ENCODE peak calls at places on chromosomes 6 and 20, in nine cellular contexts. T is uterus, R is A549, X is CD14-positive monocyte, I is heart left ventricle, Y is MM.1S, U is HCT116, L is ovary, S is psoas muscle. G is an unnamed sample.

GRCh38 chr6:126176266-126176665 is 163.6 kb upstream of the CENPW start:
- DNase-seq in T (no peak), R (no peak), X (no peak), I (no peak), Y (no peak), U (no peak), L (no peak), S (no peak), G (no peak)

GRCh38 chr6:31680841-31681671 is at the start of gene LY6G5C:
- DNase-seq in T (peak; percentile 86), R (peak; percentile 67), X (peak; percentile 84), I (peak; percentile 90), Y (peak; percentile 65), U (peak; percentile 73), L (peak; percentile 83), S (peak; percentile 82), G (peak; percentile 69)

GRCh38 chr20:18705906-18706305 is 107.7 kb upstream of the SCP2D1 start:
- DNase-seq in T (no peak), R (no peak), X (no peak), I (no peak), Y (no peak), U (no peak), L (no peak), S (no peak), G (no peak)

GRCh38 chr6:34020278-34020677 is 125.6 kb downstream of the GRM4 start:
- DNase-seq in T (no peak), R (no peak), X (no peak), I (no peak), Y (no peak), U (no peak), L (no peak), S (no peak), G (no peak)

GRCh38 chr6:158707826-158708225 is 58.0 kb downstream of the SYTL3 start:
- DNase-seq in T (no peak), R (no peak), X (no peak), I (no peak), Y (peak; percentile 62), U (no peak), L (peak; percentile 47), S (no peak), G (no peak)

GRCh38 chr20:60754866-60755265 is 497.2 kb upstream of the CDH4 start:
- DNase-seq in T (no peak), R (no peak), X (no peak), I (no peak), Y (no peak), U (no peak), L (no peak), S (no peak), G (no peak)

GRCh38 chr6:167311286-167311685 is 13.6 kb upstream of the TTLL2 start:
- DNase-seq in T (peak; percentile 64), R (no peak), X (no peak), I (no peak), Y (no peak), U (no peak), L (no peak), S (no peak), G (no peak)

GRCh38 chr20:891121-892080 is 24.7 kb downstream of the ANGPT4 start:
- DNase-seq in T (peak; percentile 76), R (no peak), X (peak; percentile 80), I (peak; percentile 74), Y (no peak), U (no peak), L (peak; percentile 91), S (peak; percentile 49), G (no peak)

GRCh38 chr6:110476046-110476849 is at the start of gene SLC22A16:
- DNase-seq in T (no peak), R (no peak), X (no peak), I (peak; percentile 76), Y (no peak), U (no peak), L (peak; percentile 24), S (no peak), G (no peak)

GRCh38 chr6:110548124-110548847 is 71.9 kb upstream of the SLC22A16 start:
- DNase-seq in T (no peak), R (no peak), X (no peak), I (no peak), Y (no peak), U (no peak), L (no peak), S (no peak), G (no peak)

GRCh38 chr6:151442359-151442758 is 9.6 kb downstream of the RMND1 start:
- DNase-seq in T (no peak), R (no peak), X (no peak), I (no peak), Y (no peak), U (no peak), L (no peak), S (no peak), G (no peak)

GRCh38 chr6:151443449-151443848 is 8.5 kb downstream of the RMND1 start:
- DNase-seq in T (no peak), R (no peak), X (no peak), I (no peak), Y (no peak), U (no peak), L (no peak), S (no peak), G (no peak)

GRCh38 chr6:151440498-151440897 is 11.4 kb downstream of the RMND1 start:
- DNase-seq in T (no peak), R (no peak), X (no peak), I (no peak), Y (peak; percentile 47), U (no peak), L (no peak), S (no peak), G (no peak)

GRCh38 chr6:151441390-151442166 is 10.3 kb downstream of the RMND1 start:
- DNase-seq in T (no peak), R (no peak), X (no peak), I (no peak), Y (no peak), U (no peak), L (no peak), S (no peak), G (no peak)

DNA sequence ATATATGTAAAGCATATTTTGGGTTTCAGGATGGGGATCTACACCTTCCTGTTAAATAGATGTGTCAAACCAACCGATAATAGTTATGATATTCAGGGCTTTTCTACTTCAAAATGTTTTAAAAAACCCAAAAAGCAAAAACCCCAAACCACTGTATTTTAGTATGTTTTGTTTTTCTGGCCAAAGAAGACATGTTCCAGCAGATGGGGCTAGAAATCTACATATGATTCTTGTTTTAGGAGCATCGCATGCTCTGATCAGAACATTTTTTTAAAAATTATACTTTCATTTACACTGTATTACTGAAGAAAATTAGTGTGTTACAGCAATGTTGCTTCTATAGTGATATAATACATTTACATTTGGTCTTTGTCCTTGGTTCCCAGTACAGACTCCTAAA is 11.0 kb downstream of the RMND1 start:
- DNase-seq in T (no peak), R (no peak), X (no peak), I (no peak), Y (peak; percentile 38), U (no peak), L (no peak), S (no peak), G (no peak)
- TF ChIP-seq CTCF in T (peak; percentile 49), R (peak; percentile 27), X (peak; percentile 64), I (peak; percentile 61), Y (peak; percentile 41), U (peak; percentile 31), L (peak; percentile 62), S (peak; percentile 17), G (peak; percentile 38)

DNA sequence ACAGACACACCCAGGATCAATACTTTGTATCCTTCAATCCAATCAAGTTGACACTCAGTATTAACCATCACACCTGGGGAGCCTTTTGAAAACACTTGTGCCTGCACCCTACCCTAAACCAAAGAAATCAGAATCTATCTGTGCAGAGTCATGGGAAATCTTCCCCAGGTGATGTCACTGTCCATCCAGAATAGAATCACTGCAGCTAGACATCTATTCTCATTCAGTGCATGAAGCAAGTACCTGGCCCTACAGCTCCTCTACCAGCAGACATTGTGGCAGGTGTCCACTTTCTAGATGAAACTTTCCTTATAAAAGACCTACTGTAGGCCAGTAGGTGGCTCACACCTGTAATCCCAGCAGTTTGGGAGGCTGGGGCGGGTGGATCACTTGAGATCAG is 262.4 kb upstream of the MARCKS start:
- DNase-seq in T (no peak), R (no peak), X (no peak), I (no peak), Y (no peak), U (no peak), L (no peak), S (no peak), G (no peak)
- TF ChIP-seq CTCF in T (no peak), R (no peak), X (no peak), I (no peak), Y (no peak), U (no peak), L (no peak), S (no peak), G (no peak)

DNA sequence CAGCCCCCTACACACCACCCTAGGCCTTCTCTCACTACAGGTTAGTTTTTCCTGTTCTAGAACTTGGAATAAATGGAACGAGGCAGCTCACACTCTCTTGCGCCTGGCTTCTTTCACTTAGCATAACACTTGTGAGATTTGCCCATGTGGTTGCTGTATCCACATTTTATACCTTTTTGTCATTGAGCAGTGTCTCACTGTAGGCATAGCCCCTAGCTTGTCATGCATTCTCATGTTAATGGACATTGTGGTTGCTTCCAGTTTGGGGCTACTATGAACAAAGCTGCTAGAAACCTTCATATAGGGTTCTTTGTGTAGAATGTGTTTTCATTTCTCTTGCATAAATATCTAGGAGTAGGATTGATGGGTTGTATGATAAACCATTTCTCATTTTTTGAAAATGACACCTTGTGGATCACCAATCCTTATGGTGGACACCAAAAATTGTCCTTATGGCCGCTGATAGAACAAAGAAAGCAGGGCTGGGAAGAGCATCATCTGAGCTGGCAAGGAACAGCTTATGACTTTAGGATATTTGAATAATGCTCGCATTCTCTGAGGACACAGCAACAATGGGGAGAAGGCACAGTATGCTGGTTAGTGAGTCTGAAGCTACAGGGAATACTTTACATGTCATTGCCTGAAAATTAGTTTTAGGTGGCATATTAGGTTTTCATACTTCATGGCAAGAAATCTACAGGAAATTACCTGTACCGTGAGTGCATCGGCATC is 9.8 kb upstream of the SLC22A23 start:
- DNase-seq in T (no peak), R (no peak), X (no peak), I (no peak), Y (no peak), U (no peak), L (no peak), S (no peak), G (no peak)
- TF ChIP-seq CTCF in T (no peak), R (no peak), X (no peak), I (no peak), Y (no peak), U (no peak), L (no peak), S (no peak), G (no peak)

DNA sequence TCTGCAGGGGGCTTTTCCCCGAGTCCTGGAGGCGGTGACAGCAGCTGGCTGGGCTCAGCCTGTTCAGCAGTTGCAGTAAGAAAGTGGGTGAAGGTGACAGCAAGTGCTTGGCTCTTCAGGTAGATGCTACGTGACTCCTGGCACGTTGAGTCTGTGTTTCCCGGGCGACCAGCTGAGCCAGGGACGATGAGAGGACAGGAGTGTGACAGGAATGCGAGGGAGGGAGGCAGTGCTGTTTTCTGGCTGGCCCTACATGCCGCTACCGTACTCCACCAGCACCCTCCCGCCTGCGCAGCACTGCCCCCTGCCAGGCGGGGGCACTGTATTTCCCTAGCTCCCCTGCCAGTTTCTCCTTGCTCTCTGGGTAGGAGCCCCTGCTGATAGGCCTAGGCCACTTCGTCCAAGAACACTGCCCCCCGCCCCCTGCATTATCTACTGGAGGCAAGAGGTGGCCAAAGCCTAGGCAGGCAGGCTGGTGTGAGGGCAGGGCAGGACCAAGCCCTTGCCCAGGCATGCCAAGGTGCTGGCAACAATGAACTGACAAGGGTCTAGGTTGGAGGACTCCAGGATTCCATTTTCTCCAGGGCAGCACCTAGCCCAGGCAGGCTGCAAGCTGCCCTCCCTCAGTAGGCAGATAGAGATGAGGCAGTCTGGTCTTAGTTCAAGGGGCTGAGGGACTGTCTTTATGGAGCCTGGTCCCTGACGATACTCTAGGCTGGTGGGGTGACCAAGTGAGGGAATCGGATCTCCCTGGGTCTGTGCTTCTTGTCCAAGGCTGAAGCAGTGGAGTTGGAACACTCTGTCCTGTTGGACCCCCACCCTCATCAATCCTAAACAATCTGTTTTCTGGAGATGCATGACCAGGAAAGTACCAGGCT is 19.2 kb downstream of the MRPS18A start:
- DNase-seq in T (peak; percentile 44), R (peak; percentile 36), X (peak; percentile 62), I (peak; percentile 68), Y (no peak), U (peak; percentile 56), L (no peak), S (peak; percentile 74), G (no peak)
- TF ChIP-seq CTCF in T (peak; percentile 45), R (peak; percentile 34), X (peak; percentile 76), I (peak; percentile 65), Y (peak; percentile 36), U (peak; percentile 75), L (peak; percentile 29), S (peak; percentile 52), G (peak; percentile 81)